ENCODE peak calls at places on chromosomes 12 and 14, in seven cellular contexts. K is lower lobe of right lung; I is bronchial epithelial cell; D is ovary; X is endothelial cell of umbilical vein; H is IMR-90; S is CD4-positive, alpha-beta T cell. M is an unnamed sample. For H3K27me3, the result is how much of the 10 kb centered on the place peaks cover.

GRCh38 chr12:106417926-106418910 is 60.7 kb downstream of the POLR3B start:
- DNase-seq in K (no peak), I (peak), D (no peak), X (no peak), H (peak), S (no peak), M (no peak)

GRCh38 chr12:69936214-69936731 is 111.2 kb downstream of the MYRFL start:
- DNase-seq in K (peak), I (peak), D (no peak), X (no peak), H (no peak), S (no peak), M (no peak)

GRCh38 chr12:31118831-31119530 is 45.3 kb downstream of the DDX11 start:
- DNase-seq in K (no peak), I (no peak), D (no peak), X (no peak), H (no peak), S (peak), M (no peak)

GRCh38 chr12:109304485-109304884 is 4.6 kb downstream of the FOXN4 start:
- DNase-seq in K (no peak), I (no peak), D (no peak), X (no peak), H (no peak), S (no peak), M (no peak)

GRCh38 chr12:118611295-118611694 is 234.9 kb downstream of the SUDS3 start:
- DNase-seq in K (no peak), I (no peak), D (no peak), X (no peak), H (no peak), S (no peak), M (no peak)

GRCh38 chr12:121420109-121420508 is 20.2 kb downstream of the RNF34 start:
- DNase-seq in K (no peak), I (no peak), D (no peak), X (no peak), H (no peak), S (no peak), M (no peak)

GRCh38 chr14:94025720-94026119 is 420 bp upstream of the OTUB2 start:
- DNase-seq in K (no peak), I (peak), D (no peak), X (no peak), H (no peak), S (no peak), M (no peak)

GRCh38 chr12:114888458-114888857 is 204.5 kb upstream of the TBX3 start:
- DNase-seq in K (no peak), I (no peak), D (no peak), X (no peak), H (peak), S (no peak), M (no peak)

GRCh38 chr12:2691001-2691339 is 103.8 kb upstream of the FKBP4 start:
- DNase-seq in K (peak), I (peak), D (no peak), X (no peak), H (peak), S (peak), M (peak)

GRCh38 chr12:76329163-76329562 is 19.1 kb downstream of the BBS10 start:
- DNase-seq in K (no peak), I (peak), D (no peak), X (peak), H (peak), S (no peak), M (no peak)

GRCh38 chr12:49987620-49988303 is 15.0 kb downstream of the AQP6 start:
- DNase-seq in K (no peak), I (no peak), D (no peak), X (no peak), H (no peak), S (no peak), M (no peak)

GRCh38 chr12:132825089-132825488 is 3.6 kb downstream of the GOLGA3 start:
- DNase-seq in K (no peak), I (no peak), D (no peak), X (no peak), H (no peak), S (no peak), M (no peak)

GRCh38 chr12:123019841-123020138 is 39.3 kb downstream of the ARL6IP4 start:
- DNase-seq in K (peak), I (no peak), D (no peak), X (no peak), H (no peak), S (no peak), M (no peak)

GRCh38 chr14:71202881-71203280 is 295.6 kb downstream of the PCNX1 start:
- DNase-seq in K (no peak), I (no peak), D (no peak), X (no peak), H (peak), S (no peak), M (no peak)

GRCh38 chr14:103607039-103607668 is 21.9 kb upstream of the KLC1 start:
- DNase-seq in K (peak), I (peak), D (peak), X (peak), H (peak), S (peak), M (peak)

GRCh38 chr12:31522607-31523006 is 68.3 kb downstream of the DENND5B start:
- DNase-seq in K (no peak), I (no peak), D (no peak), X (no peak), H (no peak), S (no peak), M (no peak)

GRCh38 chr12:91984571-91984970 is 161.1 kb downstream of the BTG1 start:
- DNase-seq in K (no peak), I (no peak), D (no peak), X (peak), H (peak), S (no peak), M (no peak)

GRCh38 chr14:36654185-36655053 is 7.2 kb upstream of the PAX9 start:
- DNase-seq in K (no peak), I (no peak), D (no peak), X (no peak), H (no peak), S (no peak), M (no peak)

GRCh38 chr12:52847335-52848102 is 1.3 kb downstream of the KRT78 start:
- DNase-seq in K (no peak), I (peak), D (no peak), X (no peak), H (no peak), S (no peak), M (no peak)

GRCh38 chr12:127632431-127632830 is 634.5 kb upstream of the TMEM132C start:
- DNase-seq in K (no peak), I (no peak), D (no peak), X (no peak), H (no peak), S (no peak), M (no peak)

GRCh38 chr14:99182548-99183115 is 89.4 kb downstream of the BCL11B start:
- DNase-seq in K (no peak), I (no peak), D (no peak), X (no peak), H (no peak), S (no peak), M (no peak)

GRCh38 chr14:97713023-97713422 is 915.8 kb downstream of the VRK1 start:
- DNase-seq in K (no peak), I (peak), D (no peak), X (no peak), H (no peak), S (no peak), M (no peak)

GRCh38 chr14:56216631-56217379 is 98.6 kb downstream of the PELI2 start:
- DNase-seq in K (peak), I (no peak), D (peak), X (peak), H (peak), S (no peak), M (no peak)

GRCh38 chr12:62873826-62874448 is 61.0 kb downstream of the PPM1H start:
- DNase-seq in K (no peak), I (no peak), D (no peak), X (no peak), H (no peak), S (no peak), M (no peak)

GRCh38 chr12:90575995-90576394 is 379.0 kb downstream of the CCER1 start:
- DNase-seq in K (no peak), I (no peak), D (no peak), X (no peak), H (no peak), S (no peak), M (no peak)

GRCh38 chr12:94769040-94769420 is 118.7 kb upstream of the TMCC3 start:
- DNase-seq in K (no peak), I (no peak), D (no peak), X (peak), H (no peak), S (no peak), M (peak)

GRCh38 chr12:42794811-42795210 is 205.3 kb upstream of the PRICKLE1 start:
- DNase-seq in K (no peak), I (peak), D (no peak), X (no peak), H (peak), S (no peak), M (no peak)

GRCh38 chr12:4736048-4736447 is 15.8 kb downstream of the GALNT8 start:
- DNase-seq in K (no peak), I (no peak), D (no peak), X (no peak), H (no peak), S (no peak), M (no peak)

GRCh38 chr14:26596722-26597030 is 1.2 kb downstream of the NOVA1 start:
- DNase-seq in K (no peak), I (no peak), D (no peak), X (peak), H (peak), S (no peak), M (peak)

GRCh38 chr12:27549231-27549800 is 25.3 kb downstream of the PPFIBP1 start:
- DNase-seq in K (no peak), I (peak), D (no peak), X (peak), H (peak), S (no peak), M (no peak)

GRCh38 chr12:108380382-108380781 is 41.3 kb upstream of the CMKLR1 start:
- DNase-seq in K (no peak), I (no peak), D (no peak), X (no peak), H (no peak), S (no peak), M (no peak)

GRCh38 chr14:23550131-23550826 is 1.3 kb downstream of the ZFHX2 start:
- DNase-seq in K (no peak), I (no peak), D (no peak), X (no peak), H (no peak), S (no peak), M (no peak)

GRCh38 chr12:21600196-21600595 is 4.5 kb downstream of the GYS2 start:
- DNase-seq in K (no peak), I (no peak), D (no peak), X (no peak), H (no peak), S (no peak), M (no peak)

GRCh38 chr12:21604245-21605101 is at the start of gene GYS2:
- DNase-seq in K (no peak), I (no peak), D (no peak), X (no peak), H (no peak), S (no peak), M (no peak)

GRCh38 chr12:21598651-21599050 is 6.0 kb downstream of the GYS2 start:
- DNase-seq in K (no peak), I (no peak), D (no peak), X (no peak), H (no peak), S (no peak), M (no peak)

GRCh38 chr12:21602774-21603173 is 1.9 kb downstream of the GYS2 start:
- DNase-seq in K (no peak), I (no peak), D (no peak), X (no peak), H (no peak), S (no peak), M (no peak)

DNA sequence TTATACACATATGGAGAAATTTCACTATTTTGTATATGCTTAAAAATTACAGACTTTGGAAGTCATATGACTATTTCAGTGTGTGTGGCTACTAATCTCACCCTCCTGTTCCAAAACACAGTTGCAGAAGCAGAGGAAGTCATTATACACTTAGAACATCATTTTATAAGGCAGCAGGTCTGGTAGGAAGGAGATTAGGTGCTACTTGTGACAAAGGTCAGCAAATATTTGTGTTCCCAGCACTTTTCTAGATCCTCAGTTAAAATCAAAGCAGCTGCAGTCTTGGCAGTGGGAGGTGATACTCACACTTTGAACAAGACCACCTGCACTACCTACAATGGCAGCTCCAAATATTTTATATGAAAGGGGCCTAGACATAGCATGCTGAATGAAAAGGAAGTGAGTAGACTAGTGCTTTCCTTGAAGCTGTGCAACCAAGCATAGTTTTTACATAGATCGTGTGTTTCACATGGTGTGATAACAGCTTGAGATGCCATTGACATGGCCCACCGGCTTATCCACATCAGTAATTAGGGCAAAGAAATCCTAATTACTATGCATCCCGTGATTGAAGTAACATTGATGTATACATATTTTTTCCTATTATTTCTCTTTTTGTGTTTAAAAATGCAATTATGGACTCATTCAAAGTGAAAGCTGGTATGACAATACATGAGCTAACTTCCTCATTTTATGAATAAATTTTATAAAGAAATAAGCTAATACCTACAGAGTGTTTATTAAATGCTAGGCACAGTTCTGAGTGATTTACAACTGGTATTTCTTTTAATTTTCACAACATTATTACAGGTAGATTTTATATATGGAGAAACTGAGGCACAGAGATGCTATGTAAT is 5.3 kb downstream of the GYS2 start:
- DNase-seq in K (no peak), I (no peak), D (no peak), X (no peak), H (no peak), S (no peak), M (no peak)
- H3K27me3 ChIP-seq in K (under half), I (under half), D (under half), X (under half), H (under half), S (under half), M (under half)

GRCh38 chr14:101458536-101459391 is 102.5 kb upstream of the DIO3 start:
- DNase-seq in K (no peak), I (no peak), D (no peak), X (no peak), H (no peak), S (no peak), M (no peak)
- H3K27me3 ChIP-seq in K (half or more), I (under half), D (under half), X (under half), H (under half), S (half or more), M (under half)

GRCh38 chr12:55737581-55738112 is 5.3 kb upstream of the GDF11 start:
- DNase-seq in K (no peak), I (no peak), D (no peak), X (no peak), H (no peak), S (no peak), M (no peak)

GRCh38 chr12:55738113-55739024 is 4.6 kb upstream of the GDF11 start:
- DNase-seq in K (peak), I (peak), D (peak), X (peak), H (peak), S (peak), M (peak)

GRCh38 chr12:55736780-55737580 is 5.9 kb upstream of the GDF11 start:
- DNase-seq in K (peak), I (peak), D (no peak), X (peak), H (peak), S (peak), M (peak)

GRCh38 chr12:55734595-55734994 is 5.8 kb upstream of the CD63 start:
- DNase-seq in K (no peak), I (no peak), D (no peak), X (no peak), H (no peak), S (no peak), M (no peak)

GRCh38 chr12:55736076-55736475 is 6.8 kb upstream of the GDF11 start:
- DNase-seq in K (no peak), I (no peak), D (no peak), X (no peak), H (no peak), S (no peak), M (no peak)
- H3K27me3 ChIP-seq in K (under half), I (under half), D (under half), X (under half), H (under half), S (under half), M (under half)

GRCh38 chr14:21539154-21539940 is 13.2 kb upstream of the SALL2 start:
- DNase-seq in K (no peak), I (no peak), D (no peak), X (no peak), H (no peak), S (no peak), M (no peak)

GRCh38 chr14:21541413-21542074 is 15.4 kb upstream of the SALL2 start:
- DNase-seq in K (no peak), I (no peak), D (no peak), X (no peak), H (no peak), S (no peak), M (no peak)

DNA sequence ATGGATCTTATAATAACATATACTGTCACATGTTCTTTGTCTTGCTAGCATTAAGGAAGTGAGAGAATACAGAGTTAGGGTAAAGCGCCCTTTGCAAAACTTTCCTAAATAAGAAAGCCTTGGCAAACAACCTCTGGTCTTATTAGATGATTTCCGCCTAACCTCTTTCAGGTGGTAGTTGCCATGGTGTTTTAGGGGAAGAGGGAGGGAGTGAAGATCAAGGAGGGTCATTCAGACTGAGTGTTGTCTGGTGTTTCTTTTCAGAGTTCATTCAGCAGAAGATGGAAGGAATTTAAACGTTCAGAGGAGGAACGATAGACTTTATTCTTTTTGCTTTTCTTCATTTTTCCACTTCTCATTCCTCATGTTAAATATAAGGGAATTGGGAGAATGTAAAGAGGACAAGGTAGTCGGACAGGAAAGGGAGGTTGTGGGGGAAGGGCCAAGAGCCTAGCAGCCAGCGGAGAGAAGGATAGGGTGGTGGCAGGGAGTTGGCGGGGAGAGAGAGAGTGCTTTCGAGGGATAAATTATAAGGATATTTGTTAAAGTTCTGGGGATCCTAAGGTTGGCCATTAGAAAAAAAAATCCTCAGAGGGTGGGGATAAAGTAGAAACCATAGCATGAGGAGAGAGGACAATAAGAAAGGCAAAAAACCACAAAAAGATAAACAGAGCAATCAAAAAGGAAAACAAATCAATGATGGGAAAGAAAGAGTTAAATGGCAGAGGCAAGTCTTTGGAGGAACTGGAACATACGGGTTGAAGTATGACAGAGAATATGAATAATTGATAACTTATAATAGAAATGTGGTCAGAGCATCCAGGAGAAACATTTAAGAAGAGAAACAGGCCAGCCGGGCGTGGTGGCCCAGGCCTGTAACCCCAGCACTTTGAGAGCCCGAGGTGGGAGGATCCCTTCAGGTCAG is 17.5 kb upstream of the SALL2 start:
- DNase-seq in K (no peak), I (no peak), D (no peak), X (no peak), H (no peak), S (no peak), M (no peak)
- H3K27me3 ChIP-seq in K (under half), I (under half), D (under half), X (under half), H (under half), S (under half), M (under half)

GRCh38 chr12:48028541-48029400 is 24.5 kb upstream of the COL2A1 start:
- DNase-seq in K (no peak), I (no peak), D (no peak), X (no peak), H (no peak), S (no peak), M (no peak)
- H3K27me3 ChIP-seq in K (under half), I (under half), D (under half), X (under half), H (half or more), S (under half), M (under half)

GRCh38 chr12:79547044-79547734 is 143.6 kb downstream of the PAWR start:
- DNase-seq in K (no peak), I (peak), D (no peak), X (peak), H (peak), S (no peak), M (peak)
- H3K27me3 ChIP-seq in K (under half), I (under half), D (under half), X (under half), H (under half), S (under half), M (under half)

DNA sequence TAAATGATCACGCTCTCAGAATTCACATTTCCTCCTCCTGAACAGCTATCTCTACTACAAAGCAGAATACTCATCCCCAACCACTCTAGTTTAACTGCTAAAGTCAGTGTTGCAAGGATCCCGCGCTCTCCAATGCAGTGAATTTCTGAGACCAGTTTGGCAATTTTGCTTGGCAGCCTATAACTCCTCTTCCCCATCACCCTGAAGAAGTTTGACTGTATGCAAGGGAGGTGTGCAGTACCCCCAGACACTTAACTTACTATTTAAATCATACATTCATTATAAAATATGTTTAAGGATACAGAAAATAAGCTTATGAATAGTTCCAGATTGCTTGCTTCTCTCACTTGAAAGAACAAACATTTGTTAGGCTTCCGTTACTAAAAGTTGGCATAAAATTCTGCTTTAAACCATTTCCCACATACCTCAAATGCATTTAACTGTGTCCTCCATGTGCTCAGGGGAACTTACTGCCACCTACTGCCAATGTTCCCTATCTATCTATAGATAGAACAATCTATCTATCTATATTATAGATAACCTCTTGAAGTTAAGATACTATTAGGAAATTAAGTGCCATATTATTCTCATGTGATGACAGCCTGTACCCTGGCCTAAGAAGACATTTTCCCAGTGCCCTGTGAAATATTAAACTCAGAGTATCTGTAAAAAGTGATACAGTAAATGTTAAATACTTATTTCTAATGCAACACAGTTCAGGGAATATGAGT is 2.4 kb downstream of the LGR5 start:
- DNase-seq in K (no peak), I (no peak), D (no peak), X (no peak), H (no peak), S (no peak), M (no peak)
- H3K27me3 ChIP-seq in K (under half), I (under half), D (under half), X (under half), H (under half), S (half or more), M (under half)

GRCh38 chr14:86884498-86884897 is 1108.5 kb downstream of the GALC start:
- DNase-seq in K (no peak), I (no peak), D (no peak), X (no peak), H (no peak), S (no peak), M (no peak)
- H3K27me3 ChIP-seq in K (under half), I (under half), D (under half), X (under half), H (under half), S (under half), M (under half)